ENCODE peak calls at places on chromosomes 6 and 20, in four cellular contexts. One of them, this sample, is unnamed.

GRCh38 chr6:87151786-87152527 is 3.4 kb upstream of the ZNF292 start:
- DNase-seq in cortex of kidney: no peak
- DNase-seq in stimulated activated CD4-positive, alpha-beta T cell treated with anti-CD3 and anti-CD28 coated beads, Interleukin-2, amount 100 ng/mL, for 48 hours: peak; percentile 61
- DNase-seq in KBM-7: no peak
- DNase-seq in this sample: peak; percentile 74

GRCh38 chr6:28443112-28443773 is at the start of gene ZSCAN23:
- DNase-seq in KBM-7: peak; percentile 95
- DNase-seq in stimulated activated CD4-positive, alpha-beta T cell treated with anti-CD3 and anti-CD28 coated beads, Interleukin-2, amount 100 ng/mL, for 48 hours: peak; percentile 72
- DNase-seq in cortex of kidney: no peak
- DNase-seq in this sample: peak; percentile 88

GRCh38 chr6:158008894-158009891 is 27.5 kb downstream of the SYNJ2 start:
- DNase-seq in cortex of kidney: no peak
- DNase-seq in stimulated activated CD4-positive, alpha-beta T cell treated with anti-CD3 and anti-CD28 coated beads, Interleukin-2, amount 100 ng/mL, for 48 hours: no peak
- DNase-seq in KBM-7: peak; percentile 86
- DNase-seq in this sample: peak; percentile 79

GRCh38 chr6:96743496-96743895 is 93.8 kb downstream of the GPR63 start:
- DNase-seq in stimulated activated CD4-positive, alpha-beta T cell treated with anti-CD3 and anti-CD28 coated beads, Interleukin-2, amount 100 ng/mL, for 48 hours: no peak
- DNase-seq in KBM-7: no peak
- DNase-seq in cortex of kidney: no peak
- DNase-seq in this sample: no peak

GRCh38 chr6:134318396-134319281 is 727 bp upstream of the SGK1 start:
- DNase-seq in KBM-7: no peak
- DNase-seq in stimulated activated CD4-positive, alpha-beta T cell treated with anti-CD3 and anti-CD28 coated beads, Interleukin-2, amount 100 ng/mL, for 48 hours: no peak
- DNase-seq in cortex of kidney: no peak
- DNase-seq in this sample: no peak

GRCh38 chr6:153312633-153313032 is 181.6 kb upstream of the RGS17 start:
- DNase-seq in cortex of kidney: no peak
- DNase-seq in stimulated activated CD4-positive, alpha-beta T cell treated with anti-CD3 and anti-CD28 coated beads, Interleukin-2, amount 100 ng/mL, for 48 hours: peak; percentile 12
- DNase-seq in KBM-7: peak; percentile 50
- DNase-seq in this sample: peak; percentile 52

GRCh38 chr20:45959126-45959525 is 12.9 kb downstream of the ZNF335 start:
- DNase-seq in cortex of kidney: no peak
- DNase-seq in stimulated activated CD4-positive, alpha-beta T cell treated with anti-CD3 and anti-CD28 coated beads, Interleukin-2, amount 100 ng/mL, for 48 hours: no peak
- DNase-seq in KBM-7: no peak
- DNase-seq in this sample: no peak

GRCh38 chr6:113857565-113858066 is 471 bp downstream of the MARCKS start:
- DNase-seq in stimulated activated CD4-positive, alpha-beta T cell treated with anti-CD3 and anti-CD28 coated beads, Interleukin-2, amount 100 ng/mL, for 48 hours: no peak
- DNase-seq in cortex of kidney: no peak
- DNase-seq in KBM-7: peak; percentile 43
- DNase-seq in this sample: peak; percentile 26

GRCh38 chr6:90103056-90103793 is 193.4 kb downstream of the BACH2 start:
- DNase-seq in KBM-7: no peak
- DNase-seq in stimulated activated CD4-positive, alpha-beta T cell treated with anti-CD3 and anti-CD28 coated beads, Interleukin-2, amount 100 ng/mL, for 48 hours: no peak
- DNase-seq in cortex of kidney: no peak
- DNase-seq in this sample: no peak

GRCh38 chr20:41376349-41376748 is 9.7 kb upstream of the EMILIN3 start:
- DNase-seq in cortex of kidney: no peak
- DNase-seq in stimulated activated CD4-positive, alpha-beta T cell treated with anti-CD3 and anti-CD28 coated beads, Interleukin-2, amount 100 ng/mL, for 48 hours: no peak
- DNase-seq in KBM-7: no peak
- DNase-seq in this sample: no peak

GRCh38 chr6:35663001-35663400 is 25.7 kb downstream of the FKBP5 start:
- DNase-seq in stimulated activated CD4-positive, alpha-beta T cell treated with anti-CD3 and anti-CD28 coated beads, Interleukin-2, amount 100 ng/mL, for 48 hours: no peak
- DNase-seq in KBM-7: no peak
- DNase-seq in cortex of kidney: no peak
- DNase-seq in this sample: no peak

GRCh38 chr20:329851-330232 is 4.5 kb downstream of the SOX12 start:
- DNase-seq in KBM-7: no peak
- DNase-seq in cortex of kidney: no peak
- DNase-seq in stimulated activated CD4-positive, alpha-beta T cell treated with anti-CD3 and anti-CD28 coated beads, Interleukin-2, amount 100 ng/mL, for 48 hours: no peak
- DNase-seq in this sample: no peak

GRCh38 chr6:41697902-41698349 is 37.5 kb downstream of the TFEB start:
- DNase-seq in KBM-7: no peak
- DNase-seq in cortex of kidney: no peak
- DNase-seq in stimulated activated CD4-positive, alpha-beta T cell treated with anti-CD3 and anti-CD28 coated beads, Interleukin-2, amount 100 ng/mL, for 48 hours: no peak
- DNase-seq in this sample: no peak

GRCh38 chr6:79307321-79308036 is 73.0 kb upstream of the HMGN3 start:
- DNase-seq in stimulated activated CD4-positive, alpha-beta T cell treated with anti-CD3 and anti-CD28 coated beads, Interleukin-2, amount 100 ng/mL, for 48 hours: no peak
- DNase-seq in KBM-7: no peak
- DNase-seq in cortex of kidney: no peak
- DNase-seq in this sample: peak; percentile 52

GRCh38 chr6:168715643-168716481 is 274.9 kb downstream of the SMOC2 start:
- DNase-seq in cortex of kidney: no peak
- DNase-seq in KBM-7: no peak
- DNase-seq in stimulated activated CD4-positive, alpha-beta T cell treated with anti-CD3 and anti-CD28 coated beads, Interleukin-2, amount 100 ng/mL, for 48 hours: no peak
- DNase-seq in this sample: no peak

GRCh38 chr20:13267231-13267630 is 46.2 kb downstream of the ISM1 start:
- DNase-seq in stimulated activated CD4-positive, alpha-beta T cell treated with anti-CD3 and anti-CD28 coated beads, Interleukin-2, amount 100 ng/mL, for 48 hours: no peak
- DNase-seq in KBM-7: no peak
- DNase-seq in cortex of kidney: no peak
- DNase-seq in this sample: no peak

GRCh38 chr6:101413773-101414172 is 20.3 kb downstream of the GRIK2 start:
- DNase-seq in stimulated activated CD4-positive, alpha-beta T cell treated with anti-CD3 and anti-CD28 coated beads, Interleukin-2, amount 100 ng/mL, for 48 hours: no peak
- DNase-seq in cortex of kidney: no peak
- DNase-seq in KBM-7: no peak
- DNase-seq in this sample: no peak

GRCh38 chr6:56220078-56220477 is 27.3 kb downstream of the COL21A1 start:
- DNase-seq in stimulated activated CD4-positive, alpha-beta T cell treated with anti-CD3 and anti-CD28 coated beads, Interleukin-2, amount 100 ng/mL, for 48 hours: no peak
- DNase-seq in cortex of kidney: no peak
- DNase-seq in KBM-7: no peak
- DNase-seq in this sample: no peak

GRCh38 chr20:63542031-63542559 is 4.9 kb upstream of the PTK6 start:
- DNase-seq in KBM-7: no peak
- DNase-seq in cortex of kidney: no peak
- DNase-seq in stimulated activated CD4-positive, alpha-beta T cell treated with anti-CD3 and anti-CD28 coated beads, Interleukin-2, amount 100 ng/mL, for 48 hours: no peak
- DNase-seq in this sample: no peak

GRCh38 chr6:46592046-46592445 is 60.6 kb downstream of the CYP39A1 start:
- DNase-seq in KBM-7: no peak
- DNase-seq in stimulated activated CD4-positive, alpha-beta T cell treated with anti-CD3 and anti-CD28 coated beads, Interleukin-2, amount 100 ng/mL, for 48 hours: no peak
- DNase-seq in cortex of kidney: no peak
- DNase-seq in this sample: no peak